ENCODE peak calls at places on chromosomes 3 and 15, in eight cellular contexts. B, U, G, S, R, D, V and J are unnamed samples. For H3K27me3, the result is how much of the 10 kb centered on the place peaks cover.

GRCh38 chr15:85071061-85071460 is 89.4 kb downstream of the PDE8A start:
- DNase-seq in B (no peak), U (no peak), G (no peak), S (no peak), R (no peak), D (no peak), V (no peak), J (no peak)

GRCh38 chr3:46266598-46266997 is 24.3 kb downstream of the CCR3 start:
- DNase-seq in B (no peak), U (peak), G (no peak), S (no peak), R (no peak), D (no peak), V (no peak), J (no peak)

GRCh38 chr15:90885432-90886290 is 1.4 kb downstream of the FES start:
- DNase-seq in B (peak), U (no peak), G (peak), S (peak), R (no peak), D (peak), V (peak), J (peak)

GRCh38 chr15:39132071-39132470 is 448.8 kb upstream of the THBS1 start:
- DNase-seq in B (no peak), U (peak), G (no peak), S (no peak), R (no peak), D (no peak), V (no peak), J (no peak)

GRCh38 chr15:53693729-53694533 is 65.5 kb downstream of the WDR72 start:
- DNase-seq in B (no peak), U (no peak), G (peak), S (peak), R (no peak), D (no peak), V (no peak), J (no peak)

GRCh38 chr15:50758712-50759205 is 6.7 kb downstream of the SPPL2A start:
- DNase-seq in B (no peak), U (no peak), G (no peak), S (no peak), R (no peak), D (no peak), V (no peak), J (no peak)

GRCh38 chr3:22318325-22318724 is 567.3 kb upstream of the ZNF385D start:
- DNase-seq in B (no peak), U (no peak), G (no peak), S (no peak), R (no peak), D (no peak), V (no peak), J (no peak)

GRCh38 chr15:93167291-93167690 is 78.3 kb upstream of the RGMA start:
- DNase-seq in B (no peak), U (no peak), G (no peak), S (no peak), R (no peak), D (no peak), V (no peak), J (no peak)

GRCh38 chr3:101203411-101203810 is 117.0 kb downstream of the IMPG2 start:
- DNase-seq in B (no peak), U (no peak), G (no peak), S (no peak), R (no peak), D (no peak), V (no peak), J (no peak)

GRCh38 chr3:73021301-73021700 is 24.7 kb downstream of the PPP4R2 start:
- DNase-seq in B (no peak), U (peak), G (no peak), S (no peak), R (no peak), D (no peak), V (no peak), J (no peak)

GRCh38 chr3:94440767-94441493 is 378.1 kb downstream of the NSUN3 start:
- DNase-seq in B (no peak), U (no peak), G (no peak), S (no peak), R (peak), D (no peak), V (no peak), J (no peak)

DNA sequence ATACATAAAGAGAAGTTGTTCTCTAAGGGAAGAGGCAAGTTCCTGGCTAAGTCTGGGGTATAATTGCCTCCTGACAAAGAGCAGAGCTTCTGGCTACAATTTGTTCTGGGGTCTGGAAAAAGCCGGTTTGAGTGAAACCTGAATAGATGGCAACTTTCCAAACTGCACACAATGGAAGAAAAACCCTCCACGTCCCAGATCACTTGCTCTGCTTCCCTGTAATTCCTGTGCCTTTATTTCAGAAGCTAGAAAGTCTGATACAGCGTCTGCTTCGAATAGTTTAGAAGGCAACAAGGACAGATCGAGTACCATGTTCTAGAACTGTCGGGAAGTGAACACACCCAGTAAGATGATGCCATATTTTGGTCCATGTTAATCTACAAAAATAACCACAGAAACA is 1.6 kb upstream of the WDR82 start:
- DNase-seq in B (no peak), U (no peak), G (no peak), S (no peak), R (no peak), D (no peak), V (no peak), J (no peak)
- H3K27me3 ChIP-seq in B (under half), U (under half), G (under half), S (under half), R (under half), D (under half), V (under half), J (under half)

DNA sequence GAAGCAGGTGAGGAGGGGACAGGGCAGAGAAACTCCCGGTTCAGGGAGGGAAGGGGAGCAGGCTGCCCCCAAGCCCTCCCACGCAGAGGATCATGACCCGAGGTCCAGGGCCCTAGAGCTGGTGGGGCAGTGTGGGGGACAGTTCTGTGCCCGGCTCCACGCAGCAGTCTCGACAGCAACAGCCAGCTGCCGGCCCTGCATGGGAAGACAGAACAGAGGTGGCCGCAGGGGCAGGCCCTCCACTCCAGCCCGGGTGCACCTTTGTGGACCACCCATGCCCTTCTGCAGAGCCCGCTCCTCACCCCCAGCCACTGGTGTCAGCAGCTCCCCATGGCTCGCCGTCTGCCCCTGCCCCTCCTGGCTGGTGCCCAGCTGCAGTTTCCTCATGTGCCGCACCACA is 7.7 kb downstream of the OGG1 start:
- DNase-seq in B (no peak), U (no peak), G (no peak), S (no peak), R (no peak), D (no peak), V (no peak), J (no peak)
- H3K4me3 ChIP-seq in B (no peak), U (no peak), G (no peak), S (no peak), R (no peak), D (no peak), V (no peak), J (no peak)

GRCh38 chr15:67822537-67823370 is 2.6 kb upstream of the SKOR1 start:
- DNase-seq in B (no peak), U (no peak), G (no peak), S (no peak), R (no peak), D (peak), V (no peak), J (no peak)
- H3K27me3 ChIP-seq in B (half or more), U (under half), G (half or more), S (half or more), R (half or more), D (under half), V (half or more), J (under half)

GRCh38 chr3:126358816-126359181 is 1.6 kb upstream of the KLF15 start:
- DNase-seq in B (peak), U (no peak), G (no peak), S (no peak), R (no peak), D (peak), V (no peak), J (no peak)

GRCh38 chr3:126357299-126358037 is at the start of gene KLF15:
- DNase-seq in B (peak), U (no peak), G (peak), S (peak), R (no peak), D (peak), V (peak), J (peak)

GRCh38 chr3:126356373-126357298 is 572 bp downstream of the KLF15 start:
- DNase-seq in B (no peak), U (no peak), G (peak), S (peak), R (no peak), D (peak), V (peak), J (no peak)

GRCh38 chr3:126360046-126360713 is 3.0 kb upstream of the KLF15 start:
- DNase-seq in B (peak), U (no peak), G (peak), S (no peak), R (no peak), D (peak), V (no peak), J (no peak)

DNA sequence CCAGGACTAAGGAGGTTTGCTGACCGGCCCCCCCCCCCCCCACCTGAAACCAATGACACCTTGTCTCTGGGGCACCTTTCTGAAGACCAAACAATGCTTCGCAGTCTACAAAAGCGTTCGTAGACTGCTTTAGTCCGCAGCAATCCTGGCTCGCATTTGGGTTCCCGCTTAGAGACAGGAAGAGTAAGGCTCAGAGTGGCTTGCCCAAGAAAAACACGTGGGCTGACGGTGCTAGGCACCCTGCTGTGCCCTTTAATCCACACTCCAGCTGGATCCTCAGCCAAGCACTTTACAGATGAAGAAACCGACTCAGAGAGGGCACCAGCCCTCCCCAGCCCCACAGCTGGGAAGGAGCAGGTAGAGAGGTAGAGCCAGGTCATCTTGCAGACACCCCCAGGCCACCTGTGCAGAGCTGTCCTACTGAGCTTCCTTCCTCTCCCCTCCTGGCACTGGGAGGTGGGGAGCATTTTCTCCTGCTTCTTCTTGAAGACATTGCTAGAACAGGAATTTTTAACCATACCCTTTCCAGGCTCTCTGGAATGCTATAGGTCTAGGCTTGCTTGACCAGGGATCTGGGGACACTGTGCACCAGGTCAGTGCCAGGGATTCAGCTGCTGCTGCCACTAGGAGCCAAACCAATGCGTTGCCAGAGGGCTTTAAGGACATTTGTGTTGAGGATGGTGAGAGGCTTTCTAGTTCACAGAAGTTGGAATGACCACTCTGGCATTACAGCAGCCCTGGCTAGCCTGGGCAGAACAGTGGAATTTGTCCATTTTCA is 1.0 kb upstream of the KLF15 start:
- DNase-seq in B (peak), U (no peak), G (no peak), S (no peak), R (no peak), D (peak), V (no peak), J (no peak)
- H3K4me3 ChIP-seq in B (peak), U (no peak), G (peak), S (peak), R (peak), D (peak), V (peak), J (no peak)

DNA sequence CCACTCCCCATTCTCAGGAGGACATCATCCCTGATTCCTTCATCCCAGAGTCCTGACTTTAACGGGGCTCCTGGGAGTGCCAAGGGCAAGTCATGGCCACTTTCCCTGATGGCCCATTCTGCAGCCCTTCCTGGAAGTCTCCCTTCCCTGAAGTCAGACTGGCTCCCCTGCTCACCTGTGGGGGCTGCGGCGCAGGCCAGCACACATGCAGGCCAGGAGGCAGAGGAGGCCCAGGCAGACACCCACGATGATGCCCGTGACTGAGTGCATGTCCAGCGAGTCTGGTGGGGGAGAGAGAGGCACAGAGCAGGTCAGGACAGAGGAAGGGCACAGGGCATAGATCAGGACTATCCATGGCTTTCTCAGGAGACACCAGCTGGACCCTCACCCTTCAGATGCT is 8.6 kb upstream of the IGDCC3 start:
- DNase-seq in B (no peak), U (no peak), G (no peak), S (peak), R (no peak), D (no peak), V (no peak), J (no peak)
- H3K27me3 ChIP-seq in B (under half), U (under half), G (under half), S (under half), R (under half), D (under half), V (under half), J (under half)

DNA sequence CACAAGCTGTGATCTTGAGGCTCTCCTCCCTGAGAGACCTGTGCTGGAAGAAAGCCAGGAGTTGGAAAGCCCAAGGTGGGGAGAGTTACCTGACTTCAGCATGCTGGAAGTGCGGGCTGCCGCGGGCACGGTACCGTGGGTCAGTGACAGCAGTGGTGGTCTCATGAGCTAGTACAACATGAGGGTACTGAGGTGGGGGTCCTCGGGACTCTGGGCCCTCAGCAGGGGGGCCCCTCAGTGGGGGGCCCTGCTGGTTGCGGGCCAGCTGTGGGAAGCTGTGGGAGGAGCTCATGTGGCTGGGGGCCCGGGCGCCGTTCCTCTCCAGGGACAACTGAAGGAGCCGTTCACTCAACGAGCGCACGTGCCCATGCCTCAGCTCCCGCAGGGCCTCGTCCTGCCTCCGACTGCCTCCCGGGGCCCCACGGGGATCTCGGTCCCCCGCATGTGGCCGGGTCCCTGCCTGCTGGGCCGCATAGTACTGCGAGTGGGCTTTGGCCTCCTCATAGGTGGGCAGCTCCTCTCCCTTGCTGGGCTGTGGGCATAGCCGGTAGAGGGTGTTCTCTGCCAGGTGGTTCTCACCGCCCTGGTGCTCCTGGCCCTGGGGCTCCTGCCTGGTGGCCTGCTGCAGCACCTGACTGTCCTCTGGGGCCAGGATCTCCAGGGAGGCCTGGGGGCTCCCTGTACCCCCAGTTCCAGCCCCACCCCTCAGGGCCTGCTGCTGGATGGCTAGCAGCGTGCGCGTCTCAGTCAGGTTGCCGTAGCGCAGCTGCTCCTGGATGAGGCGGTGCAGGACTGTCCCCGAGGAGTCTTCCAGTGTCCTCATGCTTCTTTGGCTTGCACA is 3.4 kb downstream of the AMOTL2 start:
- DNase-seq in B (no peak), U (no peak), G (no peak), S (no peak), R (no peak), D (peak), V (no peak), J (no peak)
- H3K4me3 ChIP-seq in B (peak), U (peak), G (no peak), S (peak), R (peak), D (no peak), V (peak), J (no peak)